ENCODE peak calls at places on chromosomes 12 and 14, in five cellular contexts. D, J, L, U and W are unnamed samples. For H3K79me2, the result is how much of the 10 kb centered on the place peaks cover.

GRCh38 chr12:229441-230191 is 15.7 kb upstream of the SLC6A12 start:
- DNase-seq in D (no peak), J (no peak), L (peak), U (no peak), W (no peak)

GRCh38 chr12:27828196-27828595 is 48.2 kb upstream of the MANSC4 start:
- DNase-seq in D (no peak), J (no peak), L (no peak), U (no peak), W (no peak)

GRCh38 chr12:79083181-79083580 is 218.6 kb downstream of the SYT1 start:
- DNase-seq in D (peak), J (no peak), L (no peak), U (no peak), W (no peak)

GRCh38 chr14:49860988-49861387 is 8.4 kb upstream of the NEMF start:
- DNase-seq in D (no peak), J (no peak), L (no peak), U (no peak), W (no peak)

GRCh38 chr14:91300283-91300841 is 55.9 kb upstream of the GPR68 start:
- DNase-seq in D (no peak), J (no peak), L (no peak), U (no peak), W (no peak)

GRCh38 chr12:6312529-6313325 is 2.2 kb downstream of the PLEKHG6 start:
- DNase-seq in D (no peak), J (no peak), L (peak), U (peak), W (peak)

GRCh38 chr14:81384900-81385299 is 15.2 kb downstream of the STON2 start:
- DNase-seq in D (peak), J (no peak), L (no peak), U (peak), W (no peak)

GRCh38 chr14:38964630-38965029 is 138.4 kb downstream of the SEC23A start:
- DNase-seq in D (no peak), J (no peak), L (no peak), U (no peak), W (peak)

GRCh38 chr14:99460793-99461192 is 19.9 kb downstream of the SETD3 start:
- DNase-seq in D (no peak), J (no peak), L (peak), U (no peak), W (no peak)

GRCh38 chr12:17097674-17098073 is 491.7 kb upstream of the LMO3 start:
- DNase-seq in D (no peak), J (no peak), L (no peak), U (no peak), W (peak)

GRCh38 chr14:105487449-105487985 is 831 bp downstream of the CRIP1 start:
- DNase-seq in D (no peak), J (no peak), L (no peak), U (peak), W (no peak)

GRCh38 chr12:88960213-88960878 is 380.1 kb upstream of the KITLG start:
- DNase-seq in D (peak), J (peak), L (no peak), U (no peak), W (no peak)

GRCh38 chr12:116657921-116658495 is 79.9 kb downstream of the SPRING1 start:
- DNase-seq in D (no peak), J (no peak), L (no peak), U (no peak), W (no peak)

GRCh38 chr12:47458273-47458672 is 247.6 kb downstream of the RPAP3 start:
- DNase-seq in D (no peak), J (peak), L (no peak), U (peak), W (peak)

GRCh38 chr12:95857799-95858198 is 953 bp upstream of the SNRPF start:
- DNase-seq in D (no peak), J (no peak), L (no peak), U (no peak), W (no peak)

GRCh38 chr14:44453433-44454171 is 53.5 kb downstream of the FSCB start:
- DNase-seq in D (no peak), J (no peak), L (no peak), U (peak), W (no peak)

GRCh38 chr12:131894981-131895639 is 688 bp downstream of the ULK1 start:
- DNase-seq in D (no peak), J (no peak), L (peak), U (no peak), W (peak)

GRCh38 chr12:9787340-9787737 is 26.6 kb upstream of the CD69 start:
- DNase-seq in D (peak), J (no peak), L (no peak), U (no peak), W (no peak)

GRCh38 chr14:32696325-32697101 is 242.2 kb upstream of the NPAS3 start:
- DNase-seq in D (no peak), J (no peak), L (no peak), U (no peak), W (no peak)

GRCh38 chr12:95870897-95871296 is 12.1 kb downstream of the SNRPF start:
- DNase-seq in D (no peak), J (no peak), L (no peak), U (no peak), W (no peak)

GRCh38 chr14:95237121-95237876 is 80.0 kb upstream of the DICER1 start:
- DNase-seq in D (no peak), J (no peak), L (no peak), U (no peak), W (no peak)

GRCh38 chr14:104819361-104819771 is 18.5 kb downstream of the ZBTB42 start:
- DNase-seq in D (no peak), J (no peak), L (no peak), U (no peak), W (peak)

GRCh38 chr14:99677231-99677891 is 6.7 kb upstream of the CYP46A1 start:
- DNase-seq in D (no peak), J (no peak), L (no peak), U (no peak), W (peak)

GRCh38 chr14:50082784-50083466 is 33.4 kb downstream of the VCPKMT start:
- DNase-seq in D (peak), J (no peak), L (no peak), U (no peak), W (no peak)

GRCh38 chr12:92593734-92594402 is 108.9 kb upstream of the PLEKHG7 start:
- DNase-seq in D (peak), J (no peak), L (no peak), U (no peak), W (peak)

GRCh38 chr12:122422769-122423257 is 344 bp upstream of the CLIP1 start:
- DNase-seq in D (peak), J (no peak), L (peak), U (peak), W (no peak)

GRCh38 chr14:64764641-64765520 is 60.7 kb downstream of the PLEKHG3 start:
- DNase-seq in D (peak), J (peak), L (peak), U (peak), W (peak)

GRCh38 chr12:58386136-58386535 is 444.8 kb downstream of the ATP23 start:
- DNase-seq in D (no peak), J (no peak), L (no peak), U (no peak), W (no peak)

GRCh38 chr14:80055912-80056801 is 155.1 kb downstream of the DIO2 start:
- DNase-seq in D (peak), J (no peak), L (peak), U (peak), W (peak)

GRCh38 chr12:115507951-115508722 is 769.4 kb downstream of the MED13L start:
- DNase-seq in D (no peak), J (no peak), L (peak), U (no peak), W (no peak)

GRCh38 chr12:108665608-108666202 is 32.0 kb upstream of the SELPLG start:
- DNase-seq in D (no peak), J (no peak), L (no peak), U (no peak), W (no peak)
- H3K79me2 ChIP-seq in D (half or more), J (under half), L (under half), U (under half), W (half or more)

DNA sequence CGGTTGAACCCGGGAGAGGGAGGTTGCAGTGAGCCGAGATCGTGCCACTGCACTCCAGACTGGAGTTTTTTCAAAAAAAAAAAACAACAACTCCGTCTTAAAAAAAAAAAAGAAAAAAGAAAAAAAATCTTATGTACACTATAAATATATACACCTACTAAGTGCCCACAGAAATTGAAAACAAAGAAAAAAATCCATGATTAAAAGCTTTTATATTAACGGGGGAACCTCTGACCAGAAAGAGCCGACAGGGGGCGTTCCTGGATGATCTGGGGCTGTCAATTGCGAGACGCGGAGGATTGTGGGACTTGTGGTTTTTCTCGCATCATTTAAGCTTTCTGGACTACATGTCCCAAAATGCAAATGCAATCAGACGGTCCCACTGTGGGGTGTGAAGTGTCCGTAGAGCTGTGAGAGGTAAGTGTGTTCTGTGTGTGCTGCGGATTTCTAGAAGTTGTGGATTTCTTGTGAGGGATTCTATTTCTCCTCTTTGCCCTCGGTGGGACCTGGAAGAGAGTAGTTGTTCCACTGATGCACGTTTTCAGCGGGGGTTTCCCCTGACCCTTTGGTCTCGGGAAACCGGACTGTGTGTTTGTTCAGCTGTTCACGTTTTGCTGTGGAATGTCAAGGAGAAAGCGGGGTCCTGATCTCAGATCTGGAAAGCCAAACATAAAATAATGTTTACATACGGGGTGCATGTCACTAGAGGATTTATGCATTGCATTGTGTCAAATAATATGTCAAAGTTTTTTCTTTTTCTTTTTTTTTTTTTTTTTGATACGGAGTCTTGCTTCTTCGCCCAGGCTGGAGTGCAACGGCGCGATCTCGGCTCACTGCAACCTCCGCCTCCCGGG is at the start of gene SIRT4:
- DNase-seq in D (peak), J (peak), L (peak), U (peak), W (peak)
- H3K4me2 ChIP-seq in D (peak), J (peak), L (peak), U (peak), W (peak)

GRCh38 chr12:49377386-49377785 is 10.1 kb downstream of the SPATS2 start:
- DNase-seq in D (no peak), J (no peak), L (no peak), U (no peak), W (no peak)
- H3K79me2 ChIP-seq in D (half or more), J (half or more), L (under half), U (half or more), W (half or more)

GRCh38 chr12:117684471-117684870 is 284.3 kb downstream of the KSR2 start:
- DNase-seq in D (no peak), J (no peak), L (no peak), U (no peak), W (no peak)
- H3K4me2 ChIP-seq in D (no peak), J (no peak), L (no peak), U (no peak), W (no peak)

GRCh38 chr12:123634142-123634561 is 523 bp downstream of the GTF2H3 start:
- DNase-seq in D (no peak), J (no peak), L (no peak), U (no peak), W (no peak)

DNA sequence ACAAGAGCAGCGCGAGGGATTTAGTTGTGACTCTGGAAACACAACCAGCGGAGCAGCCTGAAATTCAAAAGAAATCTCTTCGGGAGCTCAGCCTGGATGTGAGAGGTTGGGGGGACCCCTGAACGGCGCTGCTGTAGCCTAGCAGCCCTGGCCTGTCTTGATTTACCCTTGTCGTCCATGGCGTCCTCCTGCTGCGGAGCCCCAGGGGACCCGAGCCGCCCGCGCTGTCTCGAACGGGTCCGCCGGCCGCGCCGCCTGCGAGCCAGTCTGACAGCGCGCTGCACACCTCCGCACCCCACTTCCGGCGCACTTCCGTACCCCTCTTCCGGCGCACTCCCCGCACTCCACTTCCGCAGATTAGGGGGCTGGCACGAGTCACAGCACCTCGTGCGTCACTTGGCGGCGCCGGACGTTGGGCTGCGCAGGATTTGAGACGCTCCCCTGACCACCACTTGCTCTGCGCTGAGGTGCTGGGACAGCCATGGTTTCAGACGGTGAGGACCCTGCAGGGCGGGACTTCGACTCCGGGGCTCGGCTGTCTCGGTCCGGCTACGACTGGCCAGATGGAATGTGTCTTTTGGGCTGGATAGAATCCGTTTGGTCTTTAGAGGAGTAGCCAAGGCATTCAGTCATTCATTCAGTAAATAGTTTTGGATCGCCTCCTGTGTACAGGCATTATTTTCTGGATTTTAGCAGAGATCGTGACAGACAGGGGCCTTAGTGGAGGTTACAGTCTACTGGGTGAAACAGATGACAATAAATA is at the start of the genes EIF2B1 and GTF2H3:
- DNase-seq in D (peak), J (peak), L (peak), U (peak), W (peak)
- H3K79me2 ChIP-seq in D (under half), J (half or more), L (under half), U (under half), W (under half)